ENCODE peak calls at places on chromosomes 1 and 21, in six cellular contexts. F is A549; U is AG09309; W is stimulated activated CD8-positive, alpha-beta memory T cell treated with anti-CD3 and anti-CD28 coated beads, Interleukin-15, amount 100 ng/mL, for 1 hour; Z is posterior vena cava; A is memory B cell. P is an unnamed sample.

GRCh38 chr1:206584265-206584648 is 28.0 kb downstream of the EIF2D start:
- DNase-seq in F (no peak), U (no peak), W (no peak), Z (peak), A (no peak), P (no peak)

GRCh38 chr1:226584164-226584563 is 35.6 kb downstream of the STUM start:
- DNase-seq in F (no peak), U (no peak), W (no peak), Z (no peak), A (no peak), P (no peak)

GRCh38 chr1:31651766-31652165 is 7.1 kb upstream of the PEF1 start:
- DNase-seq in F (no peak), U (no peak), W (no peak), Z (no peak), A (no peak), P (no peak)

GRCh38 chr1:28580706-28581530 is 11.1 kb upstream of the RAB42 start:
- DNase-seq in F (peak), U (no peak), W (peak), Z (peak), A (no peak), P (no peak)

GRCh38 chr1:159009704-159010361 is at the start of gene IFI16:
- DNase-seq in F (peak), U (peak), W (peak), Z (no peak), A (peak), P (no peak)

GRCh38 chr1:226083303-226084101 is 21.0 kb downstream of the H3-3A start:
- DNase-seq in F (peak), U (no peak), W (peak), Z (peak), A (peak), P (peak)

GRCh38 chr1:6103111-6103853 is 57.6 kb downstream of the KCNAB2 start:
- DNase-seq in F (no peak), U (no peak), W (no peak), Z (no peak), A (no peak), P (no peak)

GRCh38 chr1:20702416-20702815 is 15.4 kb downstream of the KIF17 start:
- DNase-seq in F (peak), U (no peak), W (no peak), Z (no peak), A (no peak), P (no peak)

GRCh38 chr1:204286841-204287387 is 72.8 kb downstream of the PLEKHA6 start:
- DNase-seq in F (peak), U (no peak), W (peak), Z (peak), A (peak), P (no peak)

GRCh38 chr21:42398414-42399030 is 2.7 kb upstream of the TMPRSS3 start:
- DNase-seq in F (no peak), U (no peak), W (no peak), Z (no peak), A (no peak), P (no peak)

GRCh38 chr21:34100789-34101188 is 27.4 kb downstream of the MRPS6 start:
- DNase-seq in F (no peak), U (no peak), W (no peak), Z (no peak), A (no peak), P (no peak)

GRCh38 chr1:30316056-30316455 is 407.3 kb downstream of the MATN1 start:
- DNase-seq in F (no peak), U (no peak), W (no peak), Z (peak), A (no peak), P (no peak)

GRCh38 chr1:157363660-157364140 is 188.6 kb downstream of the FCRL5 start:
- DNase-seq in F (peak), U (no peak), W (no peak), Z (no peak), A (peak), P (no peak)

GRCh38 chr1:92465256-92465647 is 21.5 kb downstream of the GFI1 start:
- DNase-seq in F (no peak), U (no peak), W (no peak), Z (no peak), A (no peak), P (no peak)

GRCh38 chr21:44785620-44786344 is 15.8 kb downstream of the UBE2G2 start:
- DNase-seq in F (no peak), U (no peak), W (no peak), Z (no peak), A (no peak), P (no peak)

GRCh38 chr1:232568331-232568852 is 61.5 kb downstream of the SIPA1L2 start:
- DNase-seq in F (no peak), U (no peak), W (no peak), Z (no peak), A (no peak), P (no peak)

GRCh38 chr1:200053639-200054038 is 26.1 kb downstream of the NR5A2 start:
- DNase-seq in F (no peak), U (no peak), W (no peak), Z (no peak), A (no peak), P (no peak)

GRCh38 chr1:212699839-212700596 is at the start of gene BATF3:
- DNase-seq in F (peak), U (no peak), W (no peak), Z (peak), A (no peak), P (no peak)

GRCh38 chr1:36160949-36161485 is 5.1 kb downstream of the MAP7D1 start:
- DNase-seq in F (peak), U (no peak), W (no peak), Z (peak), A (no peak), P (no peak)

GRCh38 chr21:17461582-17461981 is 51.3 kb upstream of the CXADR start:
- DNase-seq in F (peak), U (no peak), W (no peak), Z (no peak), A (no peak), P (no peak)

GRCh38 chr1:79044974-79045650 is 38.6 kb upstream of the ADGRL4 start:
- DNase-seq in F (no peak), U (no peak), W (no peak), Z (peak), A (no peak), P (no peak)

GRCh38 chr1:86687595-86687994 is 16.8 kb upstream of the SH3GLB1 start:
- DNase-seq in F (no peak), U (no peak), W (no peak), Z (no peak), A (no peak), P (no peak)

GRCh38 chr1:209576798-209577197 is 6.7 kb upstream of the CAMK1G start:
- DNase-seq in F (peak), U (no peak), W (peak), Z (peak), A (peak), P (peak)

GRCh38 chr1:6385673-6386191 is 7.8 kb downstream of the ACOT7 start:
- DNase-seq in F (peak), U (peak), W (no peak), Z (no peak), A (no peak), P (no peak)

GRCh38 chr1:205858141-205858961 is 8.4 kb upstream of the PM20D1 start:
- DNase-seq in F (no peak), U (no peak), W (no peak), Z (no peak), A (no peak), P (no peak)

GRCh38 chr1:219236095-219236494 is 62.4 kb downstream of the LYPLAL1 start:
- DNase-seq in F (no peak), U (no peak), W (no peak), Z (no peak), A (no peak), P (no peak)

GRCh38 chr1:6603424-6603850 is 768 bp upstream of the KLHL21 start:
- DNase-seq in F (no peak), U (no peak), W (no peak), Z (peak), A (peak), P (no peak)

GRCh38 chr1:88683516-88683847 is 591 bp upstream of the PKN2 start:
- DNase-seq in F (no peak), U (no peak), W (peak), Z (peak), A (no peak), P (no peak)

GRCh38 chr1:110160701-110161100 is 10.4 kb downstream of the SLC6A17 start:
- DNase-seq in F (no peak), U (no peak), W (no peak), Z (peak), A (no peak), P (no peak)

GRCh38 chr21:42061195-42061865 is 9.8 kb upstream of the UMODL1 start:
- DNase-seq in F (no peak), U (no peak), W (no peak), Z (peak), A (peak), P (no peak)

GRCh38 chr1:8343464-8344001 is 25.6 kb downstream of the SLC45A1 start:
- DNase-seq in F (peak), U (peak), W (no peak), Z (peak), A (no peak), P (no peak)

GRCh38 chr1:209655832-209656231 is 3.6 kb upstream of the LAMB3 start:
- DNase-seq in F (no peak), U (no peak), W (no peak), Z (no peak), A (no peak), P (no peak)

GRCh38 chr1:20552728-20553571 is 577 bp downstream of the FAM43B start:
- DNase-seq in F (peak), U (no peak), W (no peak), Z (no peak), A (no peak), P (no peak)

GRCh38 chr1:25658791-25659431 is 42.3 kb downstream of the MAN1C1 start:
- DNase-seq in F (no peak), U (no peak), W (no peak), Z (no peak), A (no peak), P (no peak)

GRCh38 chr1:184387069-184387870 is 441 bp downstream of the C1orf21 start:
- DNase-seq in F (peak), U (no peak), W (peak), Z (peak), A (no peak), P (no peak)

GRCh38 chr1:152244576-152244975 is 20.6 kb upstream of the HRNR start:
- DNase-seq in F (no peak), U (no peak), W (no peak), Z (no peak), A (no peak), P (no peak)

GRCh38 chr1:228174482-228175315 is 9.1 kb downstream of the IBA57 start:
- DNase-seq in F (peak), U (no peak), W (no peak), Z (peak), A (no peak), P (peak)

GRCh38 chr1:64516301-64516700 is 46.4 kb downstream of the CACHD1 start:
- DNase-seq in F (no peak), U (no peak), W (no peak), Z (no peak), A (no peak), P (no peak)

GRCh38 chr1:212591922-212592321 is 16.6 kb upstream of the ATF3 start:
- DNase-seq in F (no peak), U (no peak), W (no peak), Z (no peak), A (no peak), P (no peak)

GRCh38 chr1:17611991-17612390 is 72.5 kb downstream of the ARHGEF10L start:
- DNase-seq in F (no peak), U (no peak), W (no peak), Z (no peak), A (no peak), P (no peak)

P was measured in NCI-H1048.